ENCODE peak calls at places on chromosomes 6 and 20, in four cellular contexts. H, E, J and L are unnamed samples. For H3K27me3 and H3K9me3, the result is how much of the 10 kb centered on the place peaks cover.

GRCh38 chr6:29744621-29745020 is 21.4 kb downstream of the HLA-F start:
- DNase-seq in E (no peak), H (no peak), J (no peak), L (no peak)

GRCh38 chr20:24163501-24163900 is 174.9 kb upstream of the GGTLC1 start:
- DNase-seq in J (no peak), E (no peak), H (no peak), L (no peak)

GRCh38 chr6:75752365-75752764 is 3.3 kb downstream of the MYO6 start:
- DNase-seq in E (no peak), H (no peak), J (no peak), L (no peak)

GRCh38 chr6:49565855-49566254 is 15.4 kb downstream of the C6orf141 start:
- DNase-seq in J (no peak), H (no peak), E (no peak), L (no peak)

GRCh38 chr20:371755-372542 is 8.6 kb upstream of the TRIB3 start:
- DNase-seq in H (peak), J (peak), E (peak), L (peak)

GRCh38 chr6:29737707-29738630 is 14.7 kb downstream of the HLA-F start:
- DNase-seq in J (no peak), E (peak), H (peak), L (peak)

GRCh38 chr6:6971369-6971768 is 136.4 kb upstream of the RREB1 start:
- DNase-seq in H (no peak), J (no peak), E (no peak), L (no peak)

GRCh38 chr6:170044836-170045562 is 245.9 kb downstream of the DLL1 start:
- DNase-seq in J (no peak), E (no peak), H (no peak), L (no peak)

GRCh38 chr20:45235995-45236394 is 14.8 kb downstream of the SEMG2 start:
- DNase-seq in E (no peak), J (no peak), H (no peak), L (no peak)

GRCh38 chr6:6331393-6331792 is 10.9 kb upstream of the F13A1 start:
- DNase-seq in H (no peak), J (no peak), E (no peak), L (no peak)

GRCh38 chr6:170316071-170316470 is 9.5 kb downstream of the FAM120B start:
- DNase-seq in E (no peak), J (no peak), H (no peak), L (no peak)

GRCh38 chr20:59403261-59403961 is 103.0 kb downstream of the EDN3 start:
- DNase-seq in E (peak), H (peak), J (peak), L (no peak)

GRCh38 chr20:58310291-58310782 is 822 bp downstream of the RAB22A start:
- DNase-seq in H (no peak), J (no peak), E (no peak), L (no peak)

GRCh38 chr20:61127311-61128044 is 124.6 kb upstream of the CDH4 start:
- DNase-seq in J (no peak), H (no peak), E (no peak), L (no peak)

GRCh38 chr20:51185277-51185676 is 162.4 kb upstream of the KCNG1 start:
- DNase-seq in E (no peak), H (no peak), J (no peak), L (no peak)

GRCh38 chr20:51187318-51187717 is 164.4 kb upstream of the KCNG1 start:
- DNase-seq in J (no peak), E (no peak), H (no peak), L (no peak)

GRCh38 chr20:51183443-51183842 is 160.5 kb upstream of the KCNG1 start:
- DNase-seq in H (no peak), J (no peak), E (no peak), L (no peak)

GRCh38 chr20:51184289-51184688 is 161.4 kb upstream of the KCNG1 start:
- DNase-seq in E (no peak), J (no peak), H (no peak), L (no peak)

GRCh38 chr20:51185861-51186260 is 163.0 kb upstream of the KCNG1 start:
- DNase-seq in H (no peak), J (no peak), E (no peak), L (no peak)
- H3K27me3 ChIP-seq in H (under half), J (under half), E (under half), L (under half)

GRCh38 chr20:50569864-50570836 is 60.0 kb downstream of the PTPN1 start:
- DNase-seq in J (no peak), H (no peak), E (peak), L (peak)
- TF ChIP-seq POLR2A in J (no peak), H (no peak), E (no peak), L (no peak)

DNA sequence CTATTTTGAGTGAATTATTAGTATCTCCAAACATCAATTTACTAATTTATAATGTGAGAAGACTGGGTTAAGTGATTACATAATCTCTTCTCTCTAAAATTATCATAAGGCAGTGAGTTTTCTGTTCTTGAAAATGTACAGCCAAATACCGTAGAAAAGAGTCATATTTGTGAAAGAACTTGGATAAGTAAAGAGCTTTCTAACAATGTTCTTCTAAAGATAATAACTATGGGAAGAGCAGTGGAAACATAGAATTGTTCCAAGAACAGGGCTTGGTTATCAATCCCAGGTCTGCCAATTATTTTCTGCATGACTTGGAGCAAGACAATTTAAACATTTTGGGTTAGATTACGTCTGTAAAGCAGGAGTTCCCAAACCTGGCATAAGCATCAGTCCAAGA is 198.1 kb upstream of the SGK1 start:
- DNase-seq in E (no peak), J (no peak), H (no peak), L (no peak)
- H3K9me3 ChIP-seq in E (under half), J (under half), H (under half), L (under half)

GRCh38 chr6:149929422-149929821 is 6.5 kb upstream of the RAET1G start:
- DNase-seq in J (no peak), H (no peak), E (no peak), L (no peak)
- H3K27me3 ChIP-seq in J (under half), H (half or more), E (under half), L (under half)

GRCh38 chr6:54846857-54847721 is 518 bp downstream of the FAM83B start:
- DNase-seq in H (no peak), E (no peak), J (no peak), L (no peak)

GRCh38 chr6:54850061-54850460 is 3.5 kb downstream of the FAM83B start:
- DNase-seq in E (no peak), H (no peak), J (no peak), L (no peak)

GRCh38 chr6:54847799-54848597 is 1.4 kb downstream of the FAM83B start:
- DNase-seq in E (no peak), H (no peak), J (no peak), L (no peak)

GRCh38 chr6:54846243-54846856 is at the start of gene FAM83B:
- DNase-seq in J (peak), E (no peak), H (peak), L (no peak)
- TF ChIP-seq POLR2A in J (no peak), E (no peak), H (no peak), L (no peak)

GRCh38 chr20:31485450-31486339 is 10.6 kb downstream of the REM1 start:
- DNase-seq in J (peak), E (peak), H (no peak), L (no peak)
- H3K9me3 ChIP-seq in J (under half), E (under half), H (under half), L (under half)

GRCh38 chr6:50712291-50712690 is 1.0 kb upstream of the TFAP2D start:
- DNase-seq in E (no peak), J (no peak), H (no peak), L (no peak)
- H3K27me3 ChIP-seq in E (under half), J (under half), H (half or more), L (under half)

DNA sequence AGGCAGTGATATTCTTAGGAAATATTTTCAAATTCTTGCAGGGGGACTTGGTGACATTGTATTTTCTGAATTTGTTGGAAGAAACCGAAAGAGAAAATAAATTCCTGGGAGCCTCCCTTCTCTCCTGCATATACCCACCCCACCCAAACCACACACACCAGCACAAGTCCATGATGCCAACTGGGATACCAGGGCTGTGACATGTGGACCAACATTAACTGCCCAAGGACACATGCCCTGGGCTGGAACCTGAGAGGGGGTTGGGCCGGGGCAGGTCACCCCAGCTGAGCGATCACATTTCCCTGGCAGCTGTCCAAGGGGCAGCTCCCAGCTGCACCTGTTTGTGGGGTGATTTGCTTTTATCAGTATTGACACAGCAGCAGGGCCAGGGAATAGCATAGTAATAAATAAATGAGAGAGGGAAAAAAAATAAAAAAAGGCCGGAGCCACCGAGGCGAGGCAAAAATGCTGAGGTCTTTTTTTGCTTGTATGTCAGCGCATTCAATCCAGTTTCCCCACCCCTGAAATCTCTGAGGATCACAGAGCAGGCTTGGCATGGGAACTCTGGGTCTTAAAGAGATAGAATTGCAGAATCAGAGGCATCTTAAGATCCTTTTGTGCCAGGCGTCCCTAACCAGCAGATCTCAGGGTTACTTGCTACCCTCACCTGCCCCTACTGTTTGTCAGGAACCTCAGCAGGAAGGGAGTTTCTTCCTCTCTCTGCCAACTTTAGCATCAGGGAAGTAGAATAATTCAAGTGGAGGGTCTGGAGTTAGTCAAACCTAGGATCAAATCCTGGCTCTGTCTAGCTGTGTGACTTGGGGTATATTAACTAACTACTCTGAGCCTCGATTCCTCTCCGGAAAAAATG is 66.5 kb upstream of the PIM1 start:
- DNase-seq in H (peak), J (peak), E (peak), L (peak)
- TF ChIP-seq POLR2A in H (no peak), J (no peak), E (peak), L (no peak)

GRCh38 chr6:161232467-161232866 is 41.4 kb downstream of the AGPAT4 start:
- DNase-seq in H (no peak), J (no peak), E (no peak), L (no peak)
- H3K9me3 ChIP-seq in H (under half), J (under half), E (under half), L (under half)

GRCh38 chr20:38667417-38667956 is 56.8 kb upstream of the SLC32A1 start:
- DNase-seq in H (no peak), E (no peak), J (no peak), L (no peak)

GRCh38 chr20:38665886-38666285 is 58.4 kb upstream of the SLC32A1 start:
- DNase-seq in H (no peak), J (no peak), E (no peak), L (no peak)

GRCh38 chr20:38663660-38664059 is 60.6 kb upstream of the SLC32A1 start:
- DNase-seq in H (no peak), J (no peak), E (no peak), L (no peak)

GRCh38 chr20:38664284-38664683 is 60.0 kb upstream of the SLC32A1 start:
- DNase-seq in J (no peak), E (no peak), H (no peak), L (no peak)

DNA sequence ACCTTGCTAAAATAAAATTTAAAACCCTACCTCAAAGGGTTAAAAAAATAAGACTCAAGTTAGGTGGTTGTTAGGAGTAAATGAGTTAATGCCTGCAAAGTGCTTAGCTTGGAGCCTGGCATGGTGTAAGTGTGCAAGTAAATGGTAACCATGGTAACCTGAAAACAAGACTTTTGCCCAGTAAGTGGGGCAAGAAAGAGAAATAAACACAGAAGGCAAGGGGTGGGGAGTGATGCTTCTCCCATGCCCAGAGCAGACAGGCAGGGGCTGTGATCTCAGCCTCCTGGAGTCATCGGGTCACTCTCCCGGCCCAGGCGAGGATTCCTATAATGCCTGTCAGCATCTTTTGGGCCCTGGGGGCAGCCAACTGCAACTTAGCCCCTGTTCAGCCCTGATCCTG is 59.2 kb upstream of the SLC32A1 start:
- DNase-seq in J (no peak), E (no peak), H (no peak), L (no peak)
- H3K27me3 ChIP-seq in J (under half), E (under half), H (half or more), L (under half)